ENCODE peak calls at places on chromosome 22, in eight cellular contexts. H is WTC11, K is HCT116, A is GM12878, P is HepG2, T is endothelial cell of umbilical vein, V is A549, Y is H1. Z is an unnamed sample.

GRCh38 chr22:35761037-35761436 is 43.4 kb downstream of the APOL5 start:
- DNase-seq in H (no peak), K (peak), A (no peak), P (peak), T (peak), V (peak), Y (no peak), Z (peak)

GRCh38 chr22:26725012-26725676 is 67.8 kb downstream of the MIAT start:
- DNase-seq in H (no peak), K (no peak), A (no peak), P (no peak), T (no peak), V (no peak), Y (no peak), Z (peak)

GRCh38 chr22:32584650-32585049 is 110.0 kb downstream of the FBXO7 start:
- DNase-seq in H (no peak), K (no peak), A (no peak), P (no peak), T (no peak), V (no peak), Y (no peak), Z (no peak)

GRCh38 chr22:18156878-18157713 is 7.1 kb downstream of the USP18 start:
- DNase-seq in H (peak), K (peak), A (no peak), P (peak), T (peak), V (peak), Y (peak), Z (peak)

GRCh38 chr22:50498322-50498861 is 9.1 kb downstream of the LMF2 start:
- DNase-seq in H (peak), K (peak), A (no peak), P (peak), T (peak), V (peak), Y (peak), Z (peak)

GRCh38 chr22:30078320-30079311 is 1.6 kb upstream of the HORMAD2 start:
- DNase-seq in H (no peak), K (no peak), A (peak), P (no peak), T (no peak), V (no peak), Y (no peak), Z (peak)

GRCh38 chr22:23164091-23164490 is 16.2 kb upstream of the BCR start:
- DNase-seq in H (no peak), K (no peak), A (no peak), P (no peak), T (no peak), V (no peak), Y (no peak), Z (no peak)

GRCh38 chr22:41193829-41194228 is 11.3 kb upstream of the L3MBTL2 start:
- DNase-seq in H (no peak), K (no peak), A (no peak), P (no peak), T (no peak), V (no peak), Y (no peak), Z (no peak)

GRCh38 chr22:24059121-24059520 is 48.0 kb downstream of the CABIN1 start:
- DNase-seq in H (no peak), K (no peak), A (no peak), P (no peak), T (peak), V (no peak), Y (no peak), Z (no peak)

GRCh38 chr22:39898997-39899396 is 1.9 kb upstream of the GRAP2 start:
- DNase-seq in H (no peak), K (no peak), A (peak), P (no peak), T (no peak), V (no peak), Y (no peak), Z (peak)

GRCh38 chr22:34306361-34306760 is 386.1 kb upstream of the LARGE1 start:
- DNase-seq in H (no peak), K (no peak), A (no peak), P (no peak), T (no peak), V (no peak), Y (no peak), Z (no peak)

GRCh38 chr22:39917091-39917703 is 16.3 kb downstream of the GRAP2 start:
- DNase-seq in H (no peak), K (no peak), A (no peak), P (no peak), T (no peak), V (no peak), Y (no peak), Z (no peak)

GRCh38 chr22:46604306-46604690 is 15.9 kb upstream of the GRAMD4 start:
- DNase-seq in H (no peak), K (no peak), A (peak), P (no peak), T (no peak), V (no peak), Y (no peak), Z (peak)
- TF ChIP-seq MAX in H (no peak), K (no peak), A (no peak), P (no peak), T (no peak), V (no peak), Y (no peak), Z (peak)

DNA sequence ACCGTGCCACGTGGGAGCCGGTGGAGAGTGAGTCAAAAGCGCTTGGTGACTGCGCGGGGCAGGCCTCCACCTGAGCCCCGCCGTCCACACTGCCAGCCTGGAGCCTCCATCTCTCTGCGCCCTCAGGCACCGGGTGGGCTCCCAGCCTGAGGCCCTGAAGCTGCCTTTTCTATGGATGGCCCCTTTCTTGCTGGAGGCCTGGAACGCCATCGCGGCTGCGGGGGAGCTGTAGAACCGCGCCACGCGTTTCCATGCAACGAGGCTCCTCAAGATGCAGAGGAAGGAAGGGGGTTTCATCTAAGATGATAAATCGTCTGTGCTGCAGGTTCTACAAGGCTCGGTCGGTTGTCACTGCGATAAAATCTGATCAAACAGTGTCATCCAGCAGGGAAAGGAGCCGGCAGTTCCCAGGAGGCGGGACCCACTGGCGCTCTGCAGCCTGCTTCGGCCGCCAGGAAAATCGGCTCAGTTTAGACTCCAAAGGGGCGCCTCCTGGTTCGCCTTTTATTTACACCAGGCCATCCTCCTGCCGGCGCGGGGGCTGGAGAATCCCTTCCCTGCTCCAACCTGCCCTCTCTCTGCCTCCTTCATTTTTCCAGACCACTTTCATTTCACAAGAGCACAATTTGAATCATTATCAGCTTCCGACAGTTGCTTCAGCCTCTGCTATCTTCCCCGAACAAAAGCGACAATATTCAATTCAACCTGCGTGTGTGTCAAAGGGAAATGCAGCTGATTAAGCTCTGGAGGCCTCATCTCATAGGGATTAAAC is 624.4 kb downstream of the BRD1 start:
- DNase-seq in H (peak), K (no peak), A (no peak), P (no peak), T (no peak), V (no peak), Y (peak), Z (no peak)
- TF ChIP-seq MAX in H (no peak), K (no peak), A (no peak), P (no peak), T (no peak), V (no peak), Y (no peak), Z (no peak)

GRCh38 chr22:44448271-44448780 is 49.7 kb downstream of the RTL6 start:
- DNase-seq in H (no peak), K (no peak), A (no peak), P (no peak), T (no peak), V (peak), Y (no peak), Z (no peak)
- TF ChIP-seq MAX in H (no peak), K (no peak), A (no peak), P (no peak), T (no peak), V (peak), Y (no peak), Z (no peak)

GRCh38 chr22:47293368-47294221 is 531.1 kb downstream of the TBC1D22A start:
- DNase-seq in H (no peak), K (no peak), A (no peak), P (no peak), T (no peak), V (no peak), Y (no peak), Z (no peak)

GRCh38 chr22:47294571-47294970 is 532.1 kb downstream of the TBC1D22A start:
- DNase-seq in H (no peak), K (no peak), A (no peak), P (no peak), T (no peak), V (no peak), Y (no peak), Z (no peak)

GRCh38 chr22:47292546-47293320 is 530.3 kb downstream of the TBC1D22A start:
- DNase-seq in H (no peak), K (no peak), A (no peak), P (no peak), T (no peak), V (no peak), Y (no peak), Z (no peak)

GRCh38 chr22:47295226-47295901 is 532.9 kb downstream of the TBC1D22A start:
- DNase-seq in H (no peak), K (no peak), A (no peak), P (no peak), T (no peak), V (no peak), Y (no peak), Z (no peak)

GRCh38 chr22:47294222-47294532 is 531.7 kb downstream of the TBC1D22A start:
- DNase-seq in H (no peak), K (no peak), A (no peak), P (no peak), T (no peak), V (peak), Y (no peak), Z (no peak)
- TF ChIP-seq MAX in H (no peak), K (no peak), A (no peak), P (no peak), T (no peak), V (no peak), Y (no peak), Z (no peak)

GRCh38 chr22:36775966-36776669 is at the start of gene IFT27:
- DNase-seq in H (peak), K (peak), A (peak), P (peak), T (peak), V (peak), Y (peak), Z (peak)

GRCh38 chr22:36773935-36774334 is 2.0 kb downstream of the IFT27 start:
- DNase-seq in H (no peak), K (no peak), A (no peak), P (no peak), T (peak), V (peak), Y (no peak), Z (peak)

GRCh38 chr22:36778020-36778419 is 2.1 kb upstream of the IFT27 start:
- DNase-seq in H (no peak), K (no peak), A (no peak), P (no peak), T (no peak), V (no peak), Y (no peak), Z (no peak)

GRCh38 chr22:36775589-36775965 is 342 bp downstream of the IFT27 start:
- DNase-seq in H (no peak), K (no peak), A (no peak), P (no peak), T (peak), V (no peak), Y (peak), Z (no peak)

GRCh38 chr22:36776722-36777121 is 803 bp upstream of the IFT27 start:
- DNase-seq in H (no peak), K (no peak), A (no peak), P (no peak), T (no peak), V (no peak), Y (no peak), Z (no peak)
- TF ChIP-seq MAX in H (no peak), K (no peak), A (no peak), P (no peak), T (no peak), V (peak), Y (no peak), Z (no peak)

DNA sequence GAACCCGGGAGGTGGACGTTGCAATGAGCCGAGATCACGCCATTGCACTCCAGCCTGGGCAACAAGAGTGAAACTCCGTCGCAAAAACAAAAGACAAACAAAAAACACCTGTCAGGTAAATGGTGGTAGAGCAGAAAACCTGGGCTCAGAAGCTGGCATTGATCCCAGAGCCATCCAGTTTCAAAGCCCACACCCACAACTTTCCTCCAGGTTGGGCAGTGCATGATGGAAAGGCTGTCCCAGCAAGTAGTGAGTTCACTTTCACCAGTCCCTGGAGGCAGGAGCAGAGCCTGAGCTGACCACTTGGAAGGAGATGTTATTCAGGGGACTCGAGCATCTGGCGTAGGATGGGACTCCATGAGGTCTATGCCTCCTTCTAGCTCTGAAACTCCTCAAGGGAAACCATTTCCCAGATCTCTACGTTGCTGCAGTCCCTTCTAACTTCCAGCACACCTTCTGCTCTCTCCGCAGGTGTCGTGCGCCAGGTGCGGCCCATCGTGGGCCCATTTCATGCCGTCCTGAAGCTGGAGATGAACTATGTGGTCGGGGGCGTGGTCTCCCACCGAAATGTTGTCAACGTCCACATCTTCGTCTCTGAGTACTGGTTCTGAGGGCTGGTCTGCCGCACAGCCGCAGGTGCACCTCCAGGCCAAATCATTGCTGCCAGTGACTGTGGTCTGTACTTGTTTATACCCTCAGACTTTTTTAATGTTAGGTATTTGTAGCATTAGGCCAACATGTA is 71.6 kb upstream of the ATXN10 start:
- DNase-seq in H (no peak), K (no peak), A (no peak), P (no peak), T (no peak), V (no peak), Y (no peak), Z (no peak)
- TF ChIP-seq MAX in H (no peak), K (no peak), A (no peak), P (no peak), T (no peak), V (no peak), Y (no peak), Z (no peak)

GRCh38 chr22:38740754-38741153 is 15.0 kb downstream of the SUN2 start:
- DNase-seq in H (no peak), K (no peak), A (no peak), P (no peak), T (no peak), V (no peak), Y (no peak), Z (no peak)
- TF ChIP-seq MAX in H (no peak), K (no peak), A (no peak), P (no peak), T (no peak), V (no peak), Y (no peak), Z (no peak)

Z was measured in NB4.